ENCODE peak calls at places on chromosomes 3 and 15, in four cellular contexts. L is CD4-positive, alpha-beta T cell; Q is stimulated activated naive B cell treated with anti-CD40 and anti-IgM and Interleukin-4, amounts not matched to agents 10 μg/mL and 1 μg/mL and 100 μg/mL, for 72 hours; S is HFFc6. M is an unnamed sample.

GRCh38 chr15:63466378-63467192 is 37.8 kb upstream of the USP3 start:
- DNase-seq in L (peak; percentile 20), Q (peak; percentile 56), S (peak; percentile 46), M (peak; percentile 82)

GRCh38 chr3:155131104-155131503 is 51.0 kb downstream of the MME start:
- DNase-seq in S (peak; percentile 3), Q (peak; percentile 29), L (no peak), M (peak; percentile 9)

GRCh38 chr3:13877911-13878710 is 1.8 kb downstream of the WNT7A start:
- DNase-seq in L (no peak), S (no peak), Q (no peak), M (no peak)

GRCh38 chr15:63985221-63986184 is 60.8 kb downstream of the DAPK2 start:
- DNase-seq in S (no peak), L (no peak), Q (no peak), M (no peak)

GRCh38 chr15:73125219-73125618 is 73.0 kb downstream of the NEO1 start:
- DNase-seq in Q (no peak), S (no peak), L (no peak), M (no peak)

GRCh38 chr15:88657326-88658069 is 18.7 kb downstream of the ISG20 start:
- DNase-seq in Q (no peak), S (peak; percentile 40), L (no peak), M (peak; percentile 62)

GRCh38 chr3:152299243-152299976 is 30.7 kb downstream of the MBNL1 start:
- DNase-seq in L (peak; percentile 15), Q (no peak), S (no peak), M (no peak)

GRCh38 chr3:12286927-12287726 is 1.7 kb upstream of the PPARG start:
- DNase-seq in Q (no peak), L (no peak), S (no peak), M (peak; percentile 25)

GRCh38 chr15:45549831-45550230 is 27.3 kb upstream of the SLC30A4 start:
- DNase-seq in S (peak; percentile 83), Q (no peak), L (no peak), M (no peak)

GRCh38 chr15:59360896-59361295 is 11.8 kb downstream of the MYO1E start:
- DNase-seq in S (no peak), Q (no peak), L (no peak), M (no peak)

GRCh38 chr3:89107461-89108035 is at the start of gene EPHA3:
- DNase-seq in S (peak; percentile 24), L (peak; percentile 19), Q (peak; percentile 57), M (peak; percentile 56)

GRCh38 chr3:183188895-183189462 is 26.4 kb upstream of the LAMP3 start:
- DNase-seq in S (no peak), Q (no peak), L (no peak), M (peak; percentile 60)

GRCh38 chr3:127543441-127543840 is 47.1 kb downstream of the TPRA1 start:
- DNase-seq in Q (no peak), S (no peak), L (no peak), M (no peak)

GRCh38 chr3:44476181-44476599 is 1.3 kb downstream of the ZNF445 start:
- DNase-seq in S (peak; percentile 37), Q (no peak), L (no peak), M (no peak)

GRCh38 chr3:123791898-123792297 is 92.2 kb downstream of the MYLK start:
- DNase-seq in L (no peak), S (peak; percentile 17), Q (no peak), M (no peak)

GRCh38 chr15:81941479-81941878 is 104.3 kb downstream of the MEX3B start:
- DNase-seq in S (no peak), Q (no peak), L (no peak), M (no peak)

GRCh38 chr15:42133892-42134502 is 22.4 kb downstream of the PLA2G4F start:
- DNase-seq in Q (peak; percentile 13), L (peak; percentile 34), S (peak; percentile 35), M (peak; percentile 64)

GRCh38 chr3:100359030-100359429 is 24.5 kb downstream of the NIT2 start:
- DNase-seq in S (no peak), Q (no peak), L (no peak), M (no peak)

GRCh38 chr3:8352475-8352874 is 149.1 kb upstream of the LMCD1 start:
- DNase-seq in S (no peak), L (no peak), Q (no peak), M (no peak)

GRCh38 chr15:38130739-38131498 is 121.7 kb upstream of the SPRED1 start:
- DNase-seq in Q (no peak), L (no peak), S (peak; percentile 96), M (peak; percentile 33)